ENCODE peak calls at places on chromosomes 2 and 18, in seven cellular contexts. X is K562, S is HepG2, W is IMR-90, V is neuronal stem cell, Z is neural progenitor cell, M is fibroblast of lung. Q is an unnamed sample.
A peak's percentile ranks its signal among the peaks of the same experiment; 100 is the strongest.

GRCh38 chr2:164044637-164045036 is 308.8 kb upstream of the FIGN start:
- DNase-seq in V (no peak), M (no peak), Z (no peak), W (no peak), X (no peak), S (no peak), Q (no peak)

GRCh38 chr18:61435064-61435652 is 101.9 kb downstream of the CDH20 start:
- DNase-seq in S (peak; percentile 27), V (no peak), Z (peak; percentile 52), X (peak; percentile 24), W (peak; percentile 10), M (peak; percentile 11), Q (no peak)

GRCh38 chr18:47975105-47975504 is 44.6 kb upstream of the SMAD2 start:
- DNase-seq in S (no peak), Z (peak; percentile 27), V (no peak), W (no peak), M (no peak), X (no peak), Q (no peak)

GRCh38 chr18:23662309-23663263 is at the start of gene ANKRD29:
- DNase-seq in S (no peak), V (peak; percentile 36), X (peak; percentile 26), Z (peak; percentile 81), M (peak; percentile 17), W (no peak), Q (peak; percentile 42)

GRCh38 chr2:68762112-68762511 is 27.5 kb downstream of the ARHGAP25 start:
- DNase-seq in S (no peak), V (no peak), W (no peak), Z (no peak), M (no peak), X (no peak), Q (no peak)

GRCh38 chr2:190467575-190468083 is 59.5 kb downstream of the MFSD6 start:
- DNase-seq in M (peak; percentile 65), Z (peak; percentile 30), X (no peak), V (peak; percentile 4), W (peak; percentile 23), S (no peak), Q (no peak)

GRCh38 chr2:42040643-42041277 is 7.1 kb upstream of the PKDCC start:
- DNase-seq in Z (peak; percentile 53), M (no peak), W (no peak), X (no peak), V (no peak), S (no peak), Q (no peak)

GRCh38 chr18:13264091-13264777 is 45.7 kb downstream of the LDLRAD4 start:
- DNase-seq in V (no peak), S (no peak), X (no peak), M (peak; percentile 52), Z (no peak), W (no peak), Q (no peak)

GRCh38 chr2:231395188-231396057 is at the start of gene B3GNT7:
- DNase-seq in Z (peak; percentile 61), X (no peak), M (no peak), S (no peak), W (no peak), V (no peak), Q (peak; percentile 70)

GRCh38 chr2:241859436-241860183 is 916 bp upstream of the PDCD1 start:
- DNase-seq in S (no peak), V (no peak), Z (no peak), W (peak; percentile 36), X (peak; percentile 59), M (peak; percentile 48), Q (peak; percentile 58)

GRCh38 chr2:128734521-128735295 is 416.0 kb upstream of the HS6ST1 start:
- DNase-seq in Z (no peak), V (no peak), W (peak; percentile 29), X (no peak), M (peak; percentile 68), S (no peak), Q (no peak)

GRCh38 chr2:239361311-239361642 is 39.5 kb downstream of the HDAC4 start:
- DNase-seq in V (no peak), S (no peak), W (peak; percentile 41), X (no peak), M (peak; percentile 43), Z (peak; percentile 27), Q (no peak)

GRCh38 chr2:1696472-1696871 is 47.8 kb downstream of the PXDN start:
- DNase-seq in M (peak; percentile 42), S (no peak), Z (no peak), V (no peak), X (no peak), W (peak; percentile 61), Q (no peak)

GRCh38 chr2:195716466-195716865 is 59.4 kb downstream of the SLC39A10 start:
- DNase-seq in W (no peak), Z (no peak), X (no peak), V (no peak), M (no peak), S (no peak), Q (no peak)
- H3K9ac ChIP-seq in W (no peak overlapping the region), Z (no peak overlapping the region), X (no peak overlapping the region), V (no peak overlapping the region), M (no peak overlapping the region), S (no peak overlapping the region), Q (no peak overlapping the region)

DNA sequence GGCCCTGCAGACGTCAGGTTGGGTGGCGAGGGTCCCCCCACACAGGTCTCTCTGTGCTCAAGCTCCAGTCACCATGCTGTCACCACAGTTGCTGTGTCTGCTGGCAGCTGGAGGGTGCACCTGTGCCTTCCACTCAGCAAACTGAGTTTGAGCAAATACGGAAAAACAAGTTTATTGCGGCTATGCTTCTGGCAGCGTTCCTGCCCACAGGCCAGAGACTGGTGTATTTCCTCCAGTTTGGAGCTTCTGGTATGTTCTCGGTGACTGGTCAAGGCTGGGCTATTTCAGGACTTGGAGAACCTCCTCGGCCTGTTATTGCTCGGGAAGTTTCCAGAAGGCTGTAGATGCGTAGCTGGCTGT is 132.6 kb downstream of the SEPTIN10 start:
- DNase-seq in W (no peak), X (no peak), V (no peak), Z (no peak), S (no peak), M (no peak), Q (peak; percentile 89)
- H3K27ac ChIP-seq in W (no peak overlapping the region), X (no peak overlapping the region), V (no peak overlapping the region), Z (no peak overlapping the region), S (no peak overlapping the region), M (no peak overlapping the region), Q (peak overlapping the region; percentile 38)

GRCh38 chr2:235860846-235861245 is 307.3 kb downstream of the GBX2 start:
- DNase-seq in W (peak; percentile 10), X (no peak), M (no peak), V (no peak), S (no peak), Z (no peak), Q (no peak)
- H3K4me1 ChIP-seq in W (peaks cover 2% of the 10 kb centered on the region), X (no peaks in the 10 kb centered on the region), M (no peaks in the 10 kb centered on the region), V (peaks cover 16% of the 10 kb centered on the region), S (no peaks in the 10 kb centered on the region), Z (peaks cover 35% of the 10 kb centered on the region), Q (no peaks in the 10 kb centered on the region)

GRCh38 chr2:99827296-99827999 is 314.9 kb downstream of the AFF3 start:
- DNase-seq in W (no peak), V (no peak), X (no peak), M (no peak), S (no peak), Z (no peak), Q (no peak)
- H3K9ac ChIP-seq in W (no peak overlapping the region), V (no peak overlapping the region), X (no peak overlapping the region), M (no peak overlapping the region), S (no peak overlapping the region), Z (no peak overlapping the region), Q (no peak overlapping the region)

DNA sequence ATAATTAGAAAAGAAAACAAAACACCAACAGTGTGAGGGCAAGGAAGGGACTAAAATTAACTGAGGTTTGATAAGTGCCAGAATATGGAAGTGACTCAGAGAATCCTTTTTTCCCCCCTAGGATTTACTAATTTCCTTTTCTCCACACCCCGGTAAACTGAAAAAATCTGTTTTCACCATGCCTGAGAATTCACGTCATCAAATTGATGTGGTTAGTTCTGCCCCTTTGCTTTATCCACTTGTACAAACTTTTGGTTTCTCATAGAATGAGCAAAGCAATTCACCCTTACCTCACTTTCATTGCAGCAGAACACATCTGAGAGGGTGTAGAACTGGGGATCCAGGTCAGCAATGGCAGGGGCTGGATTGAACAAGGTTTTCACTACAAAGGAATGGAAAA is 57.8 kb downstream of the RBKS start:
- DNase-seq in Z (no peak), X (no peak), W (peak; percentile 65), M (peak; percentile 34), V (no peak), S (no peak), Q (no peak)
- H3K27ac ChIP-seq in Z (no peak overlapping the region), X (no peak overlapping the region), W (no peak overlapping the region), M (no peak overlapping the region), V (no peak overlapping the region), S (no peak overlapping the region), Q (no peak overlapping the region)

GRCh38 chr18:49052891-49053644 is 102.3 kb upstream of the SMAD7 start:
- DNase-seq in X (no peak), V (no peak), W (peak; percentile 97), Z (no peak), S (no peak), M (peak; percentile 68), Q (no peak)

GRCh38 chr18:49055196-49055595 is 104.4 kb upstream of the SMAD7 start:
- DNase-seq in S (no peak), Z (no peak), X (no peak), M (no peak), W (no peak), V (no peak), Q (no peak)

GRCh38 chr18:49050462-49050861 is 99.7 kb upstream of the SMAD7 start:
- DNase-seq in M (no peak), S (no peak), V (no peak), W (no peak), X (no peak), Z (no peak), Q (no peak)

GRCh38 chr18:49048361-49048760 is 97.6 kb upstream of the SMAD7 start:
- DNase-seq in X (no peak), V (no peak), Z (no peak), W (peak; percentile 96), M (no peak), S (no peak), Q (no peak)

DNA sequence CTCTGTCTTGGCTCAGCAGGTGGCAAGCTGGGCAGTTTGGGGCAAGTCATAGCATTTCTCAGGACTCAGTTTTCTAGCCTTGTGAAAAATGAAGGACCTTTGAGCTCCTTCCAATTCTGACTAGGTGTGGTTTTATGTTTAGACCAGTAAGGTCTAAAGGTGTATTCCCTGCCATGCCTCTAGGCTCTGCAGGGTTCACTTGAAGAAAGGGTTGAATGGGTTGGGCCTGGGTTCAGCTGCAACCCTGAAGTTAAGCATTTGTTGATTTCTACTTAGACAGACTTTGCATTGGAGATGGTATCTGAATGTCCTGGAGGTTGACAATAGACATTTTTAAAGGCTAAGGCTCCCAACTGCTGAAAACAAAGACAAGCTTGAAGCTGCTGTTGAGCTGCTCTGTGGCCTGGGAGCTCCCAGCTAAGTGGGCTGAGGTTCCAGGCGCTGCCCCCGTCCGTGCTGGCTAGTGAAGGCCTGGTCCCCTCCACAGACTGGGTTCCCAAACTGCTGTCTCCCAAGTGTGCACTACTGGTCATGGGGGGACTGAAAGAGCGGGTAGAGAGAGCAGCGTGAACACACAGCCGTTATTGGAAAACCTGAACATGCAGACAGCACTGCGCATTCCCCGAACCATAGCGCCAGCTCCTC is 100.7 kb upstream of the SMAD7 start:
- DNase-seq in S (no peak), V (no peak), X (no peak), Z (peak; percentile 29), W (no peak), M (no peak), Q (no peak)
- H3K4me1 ChIP-seq in S (no peaks in the 10 kb centered on the region), V (no peaks in the 10 kb centered on the region), X (peaks cover 2% of the 10 kb centered on the region), Z (no peaks in the 10 kb centered on the region), W (peaks cover 44% of the 10 kb centered on the region), M (peaks cover 17% of the 10 kb centered on the region), Q (peaks cover 3% of the 10 kb centered on the region)